ENCODE peak calls at places on chromosomes 6 and 20, in seven cellular contexts. One of them, this sample, is unnamed.

GRCh38 chr6:127576874-127577273 is at the start of gene C6orf58:
- DNase-seq in mesendoderm: no peak
- DNase-seq in IMR-90: no peak
- DNase-seq in H1: no peak
- DNase-seq in trophoblast cell: no peak
- DNase-seq in mesenchymal stem cell: no peak
- DNase-seq in H9: no peak
- DNase-seq in this sample: no peak

GRCh38 chr6:65671922-65672321 is 35.1 kb downstream of the EYS start:
- DNase-seq in mesenchymal stem cell: no peak
- DNase-seq in mesendoderm: peak; percentile 35
- DNase-seq in H9: no peak
- DNase-seq in H1: no peak
- DNase-seq in IMR-90: no peak
- DNase-seq in trophoblast cell: peak; percentile 24
- DNase-seq in this sample: no peak

GRCh38 chr6:157880534-157880933 is 57.5 kb downstream of the SNX9 start:
- DNase-seq in mesenchymal stem cell: no peak
- DNase-seq in IMR-90: no peak
- DNase-seq in H1: no peak
- DNase-seq in mesendoderm: no peak
- DNase-seq in H9: no peak
- DNase-seq in trophoblast cell: no peak
- DNase-seq in this sample: no peak

GRCh38 chr20:62141397-62142251 is 1.6 kb downstream of the PSMA7 start:
- DNase-seq in IMR-90: peak; percentile 38
- DNase-seq in mesendoderm: peak; percentile 58
- DNase-seq in H1: no peak
- DNase-seq in trophoblast cell: no peak
- DNase-seq in H9: no peak
- DNase-seq in mesenchymal stem cell: peak; percentile 76
- DNase-seq in this sample: no peak

GRCh38 chr6:141607956-141608355 is 524.8 kb upstream of the GJE1 start:
- DNase-seq in IMR-90: peak; percentile 10
- DNase-seq in mesenchymal stem cell: no peak
- DNase-seq in trophoblast cell: no peak
- DNase-seq in H1: no peak
- DNase-seq in H9: no peak
- DNase-seq in mesendoderm: no peak
- DNase-seq in this sample: no peak

GRCh38 chr20:57659789-57660509 is 39.7 kb upstream of the ZBP1 start:
- DNase-seq in H9: no peak
- DNase-seq in H1: no peak
- DNase-seq in mesenchymal stem cell: no peak
- DNase-seq in trophoblast cell: no peak
- DNase-seq in IMR-90: no peak
- DNase-seq in mesendoderm: no peak
- DNase-seq in this sample: no peak

GRCh38 chr20:24766826-24767622 is 182.0 kb upstream of the CST7 start:
- DNase-seq in IMR-90: no peak
- DNase-seq in H1: no peak
- DNase-seq in H9: peak; percentile 12
- DNase-seq in mesenchymal stem cell: no peak
- DNase-seq in trophoblast cell: peak; percentile 7
- DNase-seq in mesendoderm: no peak
- DNase-seq in this sample: no peak

GRCh38 chr20:25285856-25286798 is 38.2 kb downstream of the PYGB start:
- DNase-seq in mesenchymal stem cell: no peak
- DNase-seq in mesendoderm: no peak
- DNase-seq in trophoblast cell: no peak
- DNase-seq in H9: no peak
- DNase-seq in IMR-90: no peak
- DNase-seq in H1: no peak
- DNase-seq in this sample: no peak

GRCh38 chr6:26556263-26557070 is 18.3 kb downstream of the HMGN4 start:
- DNase-seq in mesendoderm: peak; percentile 98
- DNase-seq in H1: no peak
- DNase-seq in H9: peak; percentile 79
- DNase-seq in IMR-90: peak; percentile 97
- DNase-seq in mesenchymal stem cell: peak; percentile 89
- DNase-seq in trophoblast cell: peak; percentile 52
- DNase-seq in this sample: peak; percentile 63

GRCh38 chr6:98834060-98835031 is at the start of gene POU3F2:
- DNase-seq in mesendoderm: peak; percentile 98
- DNase-seq in trophoblast cell: peak; percentile 19
- DNase-seq in IMR-90: peak; percentile 77
- DNase-seq in H1: peak; percentile 92
- DNase-seq in mesenchymal stem cell: peak; percentile 83
- DNase-seq in H9: peak; percentile 98
- DNase-seq in this sample: peak; percentile 98

GRCh38 chr20:13173201-13173600 is 47.9 kb upstream of the ISM1 start:
- DNase-seq in IMR-90: no peak
- DNase-seq in trophoblast cell: peak; percentile 84
- DNase-seq in mesendoderm: no peak
- DNase-seq in H1: no peak
- DNase-seq in H9: no peak
- DNase-seq in mesenchymal stem cell: no peak
- DNase-seq in this sample: no peak

GRCh38 chr6:157656437-157657005 is 166.5 kb upstream of the SNX9 start:
- DNase-seq in H1: no peak
- DNase-seq in H9: no peak
- DNase-seq in trophoblast cell: no peak
- DNase-seq in IMR-90: peak; percentile 38
- DNase-seq in mesendoderm: no peak
- DNase-seq in mesenchymal stem cell: peak; percentile 6
- DNase-seq in this sample: no peak

GRCh38 chr20:18144541-18145099 is 7.0 kb downstream of the KAT14 start:
- DNase-seq in mesendoderm: peak; percentile 88
- DNase-seq in H1: no peak
- DNase-seq in trophoblast cell: peak; percentile 95
- DNase-seq in mesenchymal stem cell: no peak
- DNase-seq in IMR-90: no peak
- DNase-seq in H9: no peak
- DNase-seq in this sample: no peak

GRCh38 chr6:57262901-57263694 is 41.0 kb upstream of the RAB23 start:
- DNase-seq in H9: no peak
- DNase-seq in mesenchymal stem cell: peak; percentile 85
- DNase-seq in IMR-90: peak; percentile 98
- DNase-seq in mesendoderm: no peak
- DNase-seq in trophoblast cell: no peak
- DNase-seq in H1: no peak
- DNase-seq in this sample: no peak

GRCh38 chr20:51420111-51420510 is 122.4 kb downstream of the NFATC2 start:
- DNase-seq in IMR-90: peak; percentile 62
- DNase-seq in mesenchymal stem cell: no peak
- DNase-seq in H9: no peak
- DNase-seq in trophoblast cell: no peak
- DNase-seq in H1: no peak
- DNase-seq in mesendoderm: no peak
- DNase-seq in this sample: no peak

GRCh38 chr6:93859964-93860363 is 440.6 kb upstream of the EPHA7 start:
- DNase-seq in H1: no peak
- DNase-seq in mesenchymal stem cell: no peak
- DNase-seq in mesendoderm: peak; percentile 64
- DNase-seq in H9: no peak
- DNase-seq in trophoblast cell: no peak
- DNase-seq in IMR-90: no peak
- DNase-seq in this sample: peak; percentile 11

GRCh38 chr6:5315883-5316282 is 54.6 kb downstream of the FARS2 start:
- DNase-seq in mesenchymal stem cell: peak; percentile 54
- DNase-seq in IMR-90: peak; percentile 89
- DNase-seq in H1: no peak
- DNase-seq in H9: no peak
- DNase-seq in trophoblast cell: no peak
- DNase-seq in mesendoderm: no peak
- DNase-seq in this sample: no peak

GRCh38 chr6:28606424-28607391 is 81.0 kb downstream of the GPX5 start:
- DNase-seq in trophoblast cell: no peak
- DNase-seq in H1: no peak
- DNase-seq in IMR-90: peak; percentile 72
- DNase-seq in mesenchymal stem cell: peak; percentile 74
- DNase-seq in H9: peak; percentile 81
- DNase-seq in mesendoderm: peak; percentile 92
- DNase-seq in this sample: peak; percentile 57

GRCh38 chr6:23420659-23421350 is 705.2 kb upstream of the NRSN1 start:
- DNase-seq in trophoblast cell: no peak
- DNase-seq in H9: no peak
- DNase-seq in H1: no peak
- DNase-seq in mesendoderm: no peak
- DNase-seq in IMR-90: no peak
- DNase-seq in mesenchymal stem cell: no peak
- DNase-seq in this sample: no peak

GRCh38 chr20:51062065-51062464 is 39.2 kb upstream of the KCNG1 start:
- DNase-seq in mesenchymal stem cell: no peak
- DNase-seq in IMR-90: peak; percentile 3
- DNase-seq in mesendoderm: no peak
- DNase-seq in trophoblast cell: no peak
- DNase-seq in H1: no peak
- DNase-seq in H9: no peak
- DNase-seq in this sample: no peak

GRCh38 chr6:104305206-104305605 is 554.5 kb downstream of the HACE1 start:
- DNase-seq in mesenchymal stem cell: no peak
- DNase-seq in mesendoderm: no peak
- DNase-seq in trophoblast cell: peak; percentile 64
- DNase-seq in H1: no peak
- DNase-seq in H9: no peak
- DNase-seq in IMR-90: no peak
- DNase-seq in this sample: no peak

GRCh38 chr20:13412806-13413445 is 191.9 kb downstream of the ISM1 start:
- DNase-seq in H9: no peak
- DNase-seq in mesendoderm: peak; percentile 28
- DNase-seq in IMR-90: peak; percentile 15
- DNase-seq in H1: no peak
- DNase-seq in trophoblast cell: no peak
- DNase-seq in mesenchymal stem cell: no peak
- DNase-seq in this sample: no peak

GRCh38 chr6:137708481-137708880 is 158.6 kb upstream of the TNFAIP3 start:
- DNase-seq in H1: no peak
- DNase-seq in IMR-90: no peak
- DNase-seq in trophoblast cell: no peak
- DNase-seq in mesendoderm: no peak
- DNase-seq in mesenchymal stem cell: no peak
- DNase-seq in H9: no peak
- DNase-seq in this sample: no peak
- H3K4me2 ChIP-seq in H1: no peak overlapping the region
- H3K4me2 ChIP-seq in IMR-90: no peak overlapping the region
- H3K4me2 ChIP-seq in trophoblast cell: no peak overlapping the region
- H3K4me2 ChIP-seq in mesendoderm: no peak overlapping the region
- H3K4me2 ChIP-seq in mesenchymal stem cell: no peak overlapping the region
- H3K4me2 ChIP-seq in H9: no peak overlapping the region
- H3K4me2 ChIP-seq in this sample: no peak overlapping the region

GRCh38 chr6:111114484-111114883 is 27.2 kb downstream of the SLC16A10 start:
- DNase-seq in IMR-90: no peak
- DNase-seq in trophoblast cell: no peak
- DNase-seq in mesenchymal stem cell: no peak
- DNase-seq in H1: no peak
- DNase-seq in H9: no peak
- DNase-seq in mesendoderm: no peak
- DNase-seq in this sample: no peak
- H2AK5ac ChIP-seq in IMR-90: no peak overlapping the region
- H2AK5ac ChIP-seq in trophoblast cell: no peak overlapping the region
- H2AK5ac ChIP-seq in mesenchymal stem cell: no peak overlapping the region
- H2AK5ac ChIP-seq in H1: no peak overlapping the region
- H2AK5ac ChIP-seq in H9: no peak overlapping the region
- H2AK5ac ChIP-seq in mesendoderm: no peak overlapping the region
- H2AK5ac ChIP-seq in this sample: no peak overlapping the region

GRCh38 chr20:53914861-53915458 is 155.4 kb downstream of the BCAS1 start:
- DNase-seq in mesenchymal stem cell: peak; percentile 32
- DNase-seq in IMR-90: no peak
- DNase-seq in H1: no peak
- DNase-seq in trophoblast cell: no peak
- DNase-seq in mesendoderm: peak; percentile 79
- DNase-seq in H9: no peak
- DNase-seq in this sample: no peak

GRCh38 chr20:53916173-53916512 is 154.3 kb downstream of the BCAS1 start:
- DNase-seq in mesendoderm: no peak
- DNase-seq in trophoblast cell: peak; percentile 17
- DNase-seq in H9: no peak
- DNase-seq in mesenchymal stem cell: no peak
- DNase-seq in IMR-90: no peak
- DNase-seq in H1: no peak
- DNase-seq in this sample: no peak

GRCh38 chr20:53914091-53914860 is 156.1 kb downstream of the BCAS1 start:
- DNase-seq in trophoblast cell: no peak
- DNase-seq in H1: no peak
- DNase-seq in mesendoderm: peak; percentile 45
- DNase-seq in IMR-90: peak; percentile 64
- DNase-seq in mesenchymal stem cell: peak; percentile 43
- DNase-seq in H9: no peak
- DNase-seq in this sample: no peak

GRCh38 chr20:53917145-53918009 is 153.0 kb downstream of the BCAS1 start:
- DNase-seq in H1: no peak
- DNase-seq in IMR-90: no peak
- DNase-seq in H9: no peak
- DNase-seq in trophoblast cell: peak; percentile 38
- DNase-seq in mesenchymal stem cell: peak; percentile 84
- DNase-seq in mesendoderm: peak; percentile 69
- DNase-seq in this sample: no peak

GRCh38 chr20:53915459-53916172 is 154.8 kb downstream of the BCAS1 start:
- DNase-seq in H9: peak; percentile 87
- DNase-seq in IMR-90: peak; percentile 86
- DNase-seq in mesenchymal stem cell: peak; percentile 94
- DNase-seq in trophoblast cell: peak; percentile 87
- DNase-seq in H1: peak; percentile 59
- DNase-seq in mesendoderm: peak; percentile 91
- DNase-seq in this sample: peak; percentile 91
- H3K27ac ChIP-seq in H9: no peak overlapping the region
- H3K27ac ChIP-seq in IMR-90: peak overlapping the region; percentile 82
- H3K27ac ChIP-seq in mesenchymal stem cell: peak overlapping the region; percentile 45
- H3K27ac ChIP-seq in trophoblast cell: peak overlapping the region; percentile 33
- H3K27ac ChIP-seq in H1: peak overlapping the region; percentile 57
- H3K27ac ChIP-seq in mesendoderm: peak overlapping the region; percentile 48
- H3K27ac ChIP-seq in this sample: peak overlapping the region; percentile 52

GRCh38 chr6:75268121-75268987 is 16.2 kb downstream of the TMEM30A start:
- DNase-seq in IMR-90: peak; percentile 54
- DNase-seq in H9: peak; percentile 57
- DNase-seq in mesenchymal stem cell: peak; percentile 62
- DNase-seq in trophoblast cell: no peak
- DNase-seq in mesendoderm: peak; percentile 89
- DNase-seq in H1: no peak
- DNase-seq in this sample: no peak
- H3K4me2 ChIP-seq in IMR-90: peak overlapping the region; percentile 88
- H3K4me2 ChIP-seq in H9: peak overlapping the region; percentile 60
- H3K4me2 ChIP-seq in mesenchymal stem cell: no peak overlapping the region
- H3K4me2 ChIP-seq in trophoblast cell: no peak overlapping the region
- H3K4me2 ChIP-seq in mesendoderm: no peak overlapping the region
- H3K4me2 ChIP-seq in H1: peak overlapping the region; percentile 57
- H3K4me2 ChIP-seq in this sample: no peak overlapping the region